ENCODE peak calls at places on chromosomes 7 and 10, in five cellular contexts. I, N, X, Q and T are unnamed samples.

GRCh38 chr10:69346776-69347175 is 68.5 kb downstream of the HK1 start:
- DNase-seq in I (no peak), N (no peak), X (no peak), Q (no peak), T (no peak)

GRCh38 chr7:158283016-158283974 is 304.3 kb downstream of the PTPRN2 start:
- DNase-seq in I (no peak), N (no peak), X (no peak), Q (no peak), T (no peak)

GRCh38 chr7:92680458-92680857 is 90.3 kb upstream of the FAM133B start:
- DNase-seq in I (no peak), N (peak), X (no peak), Q (no peak), T (no peak)

GRCh38 chr10:22252286-22252800 is 34.5 kb upstream of the EBLN1 start:
- DNase-seq in I (peak), N (peak), X (no peak), Q (peak), T (peak)

GRCh38 chr10:122013311-122013780 is 24.4 kb downstream of the TACC2 start:
- DNase-seq in I (no peak), N (no peak), X (no peak), Q (no peak), T (no peak)

GRCh38 chr7:2040893-2041270 is 191.9 kb downstream of the MAD1L1 start:
- DNase-seq in I (no peak), N (peak), X (no peak), Q (no peak), T (no peak)

GRCh38 chr10:663844-664243 is 25.6 kb downstream of the DIP2C start:
- DNase-seq in I (peak), N (no peak), X (no peak), Q (peak), T (peak)

GRCh38 chr7:84025332-84025927 is 169.2 kb downstream of the SEMA3A start:
- DNase-seq in I (peak), N (peak), X (no peak), Q (no peak), T (no peak)

GRCh38 chr7:5397657-5398237 is 25.9 kb downstream of the TNRC18 start:
- DNase-seq in I (no peak), N (no peak), X (no peak), Q (no peak), T (no peak)

GRCh38 chr7:144650439-144650838 is 185.4 kb downstream of the TPK1 start:
- DNase-seq in I (no peak), N (no peak), X (no peak), Q (no peak), T (no peak)

GRCh38 chr7:16891338-16891737 is 9.6 kb upstream of the AGR3 start:
- DNase-seq in I (peak), N (peak), X (no peak), Q (peak), T (no peak)

GRCh38 chr10:34780818-34781380 is 34.2 kb downstream of the PARD3 start:
- DNase-seq in I (peak), N (peak), X (no peak), Q (no peak), T (no peak)

DNA sequence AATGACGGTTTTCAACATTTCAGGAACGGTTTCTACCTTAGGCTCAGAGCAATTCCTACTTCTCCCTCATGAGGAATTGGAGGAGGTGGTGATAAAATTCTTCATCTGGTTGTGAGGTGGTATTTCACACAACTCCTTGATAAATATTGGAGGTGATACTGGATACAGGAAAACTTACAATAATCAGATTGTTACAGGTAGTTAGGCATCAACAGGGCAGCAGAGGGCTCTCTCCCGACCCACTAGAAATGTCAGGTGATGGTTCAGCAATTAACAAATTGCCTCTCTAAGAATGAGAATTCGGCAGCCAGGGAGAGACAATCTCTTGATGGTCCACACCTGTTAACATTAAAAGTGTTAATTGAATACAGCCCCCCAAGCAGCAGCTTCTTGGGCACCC is 22.6 kb downstream of the ZNF786 start:
- DNase-seq in I (no peak), N (no peak), X (no peak), Q (no peak), T (no peak)
- TF ChIP-seq CTCF in I (no peak), N (peak), X (no peak), Q (no peak), T (no peak)

GRCh38 chr7:28615091-28615490 is 202.8 kb downstream of the CREB5 start:
- DNase-seq in I (no peak), N (peak), X (no peak), Q (no peak), T (no peak)
- TF ChIP-seq CTCF in I (peak), N (peak), X (no peak), Q (no peak), T (peak)

DNA sequence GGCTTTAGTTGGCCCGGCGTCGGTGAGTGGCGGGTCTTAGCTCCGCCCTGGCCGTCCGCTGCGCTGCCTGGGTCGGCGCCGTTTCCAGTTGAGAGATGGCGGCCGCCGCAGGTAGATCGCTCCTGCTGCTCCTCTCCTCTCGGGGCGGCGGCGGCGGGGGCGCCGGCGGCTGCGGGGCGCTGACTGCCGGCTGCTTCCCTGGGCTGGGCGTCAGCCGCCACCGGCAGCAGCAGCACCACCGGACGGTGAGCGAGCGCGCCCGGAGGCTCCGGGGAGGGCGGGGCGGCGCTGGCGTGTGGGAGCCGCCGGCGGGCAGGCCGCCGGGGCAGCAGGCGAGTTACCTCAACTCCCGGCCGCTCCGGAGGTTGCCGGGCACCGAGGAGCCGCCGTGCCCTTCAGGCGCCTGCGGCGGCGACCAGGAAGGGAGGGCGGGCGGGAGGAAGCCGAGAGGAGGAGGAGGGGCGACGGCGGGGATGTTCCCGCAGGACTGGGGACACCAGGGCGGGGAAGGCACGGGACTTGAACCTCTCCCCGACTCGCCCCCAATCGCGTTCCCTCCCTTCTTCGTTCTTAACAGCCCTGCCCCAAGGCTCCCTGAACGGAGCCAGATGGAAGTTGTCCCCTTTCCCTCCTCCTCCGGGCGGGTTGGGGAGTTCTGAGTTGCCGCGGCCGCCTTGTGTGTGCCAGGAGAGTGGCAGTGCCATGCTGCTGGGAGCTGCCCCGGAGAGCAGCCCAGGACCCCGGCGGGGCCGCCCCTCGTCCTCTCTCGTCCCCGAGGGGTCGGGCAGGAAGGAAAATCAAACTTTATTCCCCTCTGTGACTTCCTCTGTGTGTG is at the start of gene MCU:
- DNase-seq in I (peak), N (peak), X (peak), Q (peak), T (peak)
- TF ChIP-seq CTCF in I (no peak), N (no peak), X (no peak), Q (peak), T (no peak)

GRCh38 chr7:107196834-107197610 is 28.2 kb downstream of the HBP1 start:
- DNase-seq in I (no peak), N (no peak), X (no peak), Q (no peak), T (no peak)

GRCh38 chr7:107206136-107206535 is 37.3 kb downstream of the HBP1 start:
- DNase-seq in I (no peak), N (peak), X (no peak), Q (no peak), T (no peak)

GRCh38 chr7:107203607-107204006 is 34.8 kb downstream of the HBP1 start:
- DNase-seq in I (no peak), N (no peak), X (no peak), Q (no peak), T (no peak)

GRCh38 chr7:107206706-107207105 is 37.9 kb downstream of the HBP1 start:
- DNase-seq in I (no peak), N (no peak), X (no peak), Q (no peak), T (no peak)

DNA sequence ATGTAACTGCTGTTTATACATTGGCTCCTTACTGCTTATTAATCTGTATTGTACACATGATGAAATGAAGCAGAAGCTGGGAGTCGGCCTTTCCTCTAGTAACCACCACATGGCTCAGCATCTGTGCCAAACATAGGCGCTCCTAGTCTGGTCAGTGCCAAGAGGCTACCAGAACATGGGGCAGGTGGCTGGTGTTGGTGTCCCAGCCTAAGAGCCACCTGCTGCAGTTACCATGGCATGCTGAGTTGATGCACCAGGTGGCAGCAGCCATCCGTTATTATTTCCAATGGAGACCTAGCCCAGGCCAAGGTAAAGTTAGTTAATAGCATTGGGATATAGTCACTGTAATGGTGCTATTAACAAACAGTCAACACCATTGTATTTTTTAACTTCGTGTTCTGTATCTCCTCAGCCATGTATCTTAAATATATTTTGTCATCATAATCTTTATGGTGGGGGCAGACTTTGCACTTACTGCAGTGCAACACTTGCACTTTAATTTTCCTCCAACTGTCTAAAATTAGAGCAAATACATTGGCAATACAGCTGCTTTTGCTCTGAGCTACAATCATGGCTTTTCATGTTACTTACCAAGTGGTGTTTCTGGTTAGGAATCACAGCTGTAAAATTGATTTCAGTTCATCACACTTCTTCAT is 33.1 kb downstream of the HBP1 start:
- DNase-seq in I (peak), N (peak), X (no peak), Q (peak), T (no peak)
- TF ChIP-seq CTCF in I (peak), N (peak), X (peak), Q (peak), T (peak)

GRCh38 chr10:24552346-24553016 is 171.2 kb downstream of the ARHGAP21 start:
- DNase-seq in I (no peak), N (peak), X (no peak), Q (peak), T (no peak)
- TF ChIP-seq CTCF in I (peak), N (peak), X (no peak), Q (peak), T (peak)

DNA sequence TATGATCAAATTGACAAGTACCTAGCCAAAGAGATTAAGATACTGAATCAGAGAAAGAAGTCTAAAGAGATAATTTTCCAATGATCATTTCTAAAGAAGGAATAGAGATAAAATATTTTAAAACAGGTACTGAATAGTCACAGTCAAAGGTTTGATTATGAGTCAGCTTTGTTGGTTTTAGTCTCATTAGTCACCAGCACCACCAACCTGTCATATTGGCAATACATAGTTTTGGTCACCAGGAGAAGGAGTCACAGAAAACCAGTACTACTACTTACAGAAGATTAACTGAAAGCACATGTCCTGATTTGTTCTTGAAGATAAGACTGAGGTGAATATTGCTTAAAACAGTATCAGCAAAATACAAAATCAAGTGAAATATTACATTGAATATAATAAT is 34.6 kb downstream of the ZEB1 start:
- DNase-seq in I (peak), N (peak), X (no peak), Q (no peak), T (no peak)
- TF ChIP-seq CTCF in I (no peak), N (no peak), X (no peak), Q (no peak), T (peak)

DNA sequence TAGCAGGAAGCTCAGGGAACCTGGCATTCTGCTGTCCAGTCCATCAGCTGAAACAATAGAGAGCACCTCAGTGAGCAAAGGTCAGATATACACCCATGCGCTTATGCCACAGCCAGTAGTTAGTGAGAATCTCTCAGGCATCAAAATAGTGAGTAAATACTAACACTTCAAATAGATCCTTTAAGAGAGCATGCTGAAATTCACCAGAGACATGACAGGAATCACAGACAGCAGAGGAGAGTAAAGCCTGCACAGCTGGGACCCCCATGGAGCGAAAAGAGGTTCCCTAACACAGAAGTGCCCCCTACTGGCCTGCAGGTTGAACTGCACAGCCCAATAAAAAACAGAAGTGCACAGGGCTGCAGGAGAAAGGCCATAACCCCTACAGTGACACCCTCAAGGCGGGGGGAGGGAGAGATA is 57.6 kb upstream of the ANTXRL start:
- DNase-seq in I (no peak), N (peak), X (no peak), Q (peak), T (peak)
- TF ChIP-seq CTCF in I (peak), N (peak), X (peak), Q (peak), T (peak)